ENCODE peak calls at places on chromosomes 5 and 9, in four cellular contexts. A, L, N and E are unnamed samples.

GRCh38 chr9:133122935-133123611 is 2.0 kb upstream of the RALGDS start:
- DNase-seq in N (peak; percentile 61), L (no peak), A (no peak), E (no peak)

GRCh38 chr9:136310273-136311030 is 6.6 kb upstream of the CCDC187 start:
- DNase-seq in A (no peak), L (no peak), N (no peak), E (no peak)

GRCh38 chr9:91503650-91504007 is 80.0 kb upstream of the NFIL3 start:
- DNase-seq in N (no peak), A (no peak), L (no peak), E (peak; percentile 80)

GRCh38 chr9:130414081-130414731 is 30.6 kb upstream of the ASS1 start:
- DNase-seq in N (no peak), L (no peak), A (no peak), E (no peak)

GRCh38 chr9:118017607-118018122 is 313.5 kb downstream of the TLR4 start:
- DNase-seq in L (no peak), N (no peak), A (no peak), E (no peak)

GRCh38 chr9:81546498-81546897 is 142.8 kb downstream of the TLE1 start:
- DNase-seq in A (no peak), N (no peak), L (no peak), E (no peak)

GRCh38 chr5:9419794-9420193 is 126.1 kb downstream of the SEMA5A start:
- DNase-seq in L (no peak), N (no peak), A (no peak), E (no peak)

GRCh38 chr5:120413706-120414105 is 50.4 kb upstream of the PRR16 start:
- DNase-seq in N (no peak), L (no peak), A (no peak), E (no peak)

GRCh38 chr5:55969956-55970355 is 24.8 kb downstream of the IL6ST start:
- DNase-seq in N (no peak), A (no peak), L (no peak), E (no peak)

GRCh38 chr9:100427366-100428263 is 672 bp downstream of the MSANTD3 start:
- DNase-seq in A (no peak), N (peak; percentile 54), L (peak; percentile 82), E (no peak)

GRCh38 chr9:35905912-35906679 is at the start of gene HRCT1:
- DNase-seq in L (peak; percentile 95), N (peak; percentile 91), A (peak; percentile 94), E (no peak)

GRCh38 chr5:6822556-6823343 is 109.5 kb downstream of the TENT4A start:
- DNase-seq in A (no peak), L (no peak), N (no peak), E (peak; percentile 90)

GRCh38 chr9:32886021-32886420 is 102.7 kb downstream of the TMEM215 start:
- DNase-seq in N (no peak), L (no peak), A (no peak), E (no peak)

GRCh38 chr9:84062538-84062937 is 81.9 kb downstream of the RMI1 start:
- DNase-seq in N (no peak), L (no peak), A (no peak), E (no peak)

GRCh38 chr9:115240676-115241075 is 122.7 kb upstream of the TNC start:
- DNase-seq in A (no peak), L (no peak), N (no peak), E (no peak)

GRCh38 chr9:133429216-133429613 is 7.0 kb downstream of the ADAMTS13 start:
- DNase-seq in N (no peak), L (no peak), A (no peak), E (no peak)

GRCh38 chr9:137451976-137452760 is 7.0 kb downstream of the NSMF start:
- DNase-seq in A (no peak), L (peak; percentile 49), N (peak; percentile 23), E (no peak)

GRCh38 chr9:706606-707451 is 134.7 kb upstream of the DMRT1 start:
- DNase-seq in N (peak; percentile 80), L (peak; percentile 91), A (peak; percentile 92), E (no peak)

GRCh38 chr5:135041726-135042125 is 7.7 kb upstream of the PITX1 start:
- DNase-seq in L (no peak), A (no peak), N (no peak), E (no peak)

GRCh38 chr9:69253057-69253456 is 72.0 kb upstream of the ENTREP1 start:
- DNase-seq in A (no peak), N (no peak), L (no peak), E (no peak)

GRCh38 chr9:114386886-114387677 is 700 bp downstream of the AKNA start:
- DNase-seq in A (no peak), N (no peak), L (peak; percentile 85), E (no peak)

GRCh38 chr9:122816163-122816867 is 12.1 kb downstream of the PDCL start:
- DNase-seq in L (no peak), N (peak; percentile 25), A (no peak), E (no peak)

GRCh38 chr9:128619779-128620178 is 36.9 kb downstream of the DYNC2I2 start:
- DNase-seq in A (no peak), N (no peak), L (no peak), E (no peak)

GRCh38 chr5:180818275-180818674 is 15.7 kb upstream of the MGAT1 start:
- DNase-seq in A (no peak), L (peak; percentile 40), N (no peak), E (peak; percentile 79)

GRCh38 chr5:164868761-164869160 is 1363.3 kb downstream of the MAT2B start:
- DNase-seq in L (no peak), N (no peak), A (no peak), E (no peak)

GRCh38 chr9:113963914-113964739 is 88.0 kb downstream of the ZNF618 start:
- DNase-seq in L (peak; percentile 50), N (no peak), A (no peak), E (no peak)

GRCh38 chr9:2228641-2229040 is 213.5 kb downstream of the SMARCA2 start:
- DNase-seq in A (no peak), L (no peak), N (no peak), E (no peak)

GRCh38 chr5:41707853-41708603 is 162.2 kb downstream of the OXCT1 start:
- DNase-seq in A (no peak), N (no peak), L (no peak), E (no peak)

GRCh38 chr5:116872486-116872885 is 297.9 kb upstream of the SEMA6A start:
- DNase-seq in L (no peak), A (no peak), N (no peak), E (no peak)

GRCh38 chr9:33223696-33224095 is 16.3 kb upstream of the SPINK4 start:
- DNase-seq in A (no peak), N (no peak), L (no peak), E (no peak)

GRCh38 chr9:133184971-133185370 is 21.3 kb upstream of the GBGT1 start:
- DNase-seq in N (no peak), L (no peak), A (no peak), E (no peak)

GRCh38 chr9:124707667-124708066 is 63.4 kb downstream of the NR6A1 start:
- DNase-seq in L (no peak), N (no peak), A (no peak), E (no peak)
- H3K27ac ChIP-seq in L (no peak overlapping the region), N (no peak overlapping the region), A (no peak overlapping the region), E (no peak overlapping the region)

GRCh38 chr9:89616411-89616810 is 11.6 kb downstream of the GADD45G start:
- DNase-seq in L (no peak), A (no peak), N (no peak), E (no peak)

GRCh38 chr9:89617978-89618377 is 13.2 kb downstream of the GADD45G start:
- DNase-seq in L (no peak), N (no peak), A (no peak), E (no peak)

GRCh38 chr9:89619739-89620138 is 14.9 kb downstream of the GADD45G start:
- DNase-seq in A (no peak), N (no peak), L (no peak), E (no peak)

GRCh38 chr9:89621031-89621430 is 16.2 kb downstream of the GADD45G start:
- DNase-seq in A (no peak), N (no peak), L (no peak), E (no peak)

DNA sequence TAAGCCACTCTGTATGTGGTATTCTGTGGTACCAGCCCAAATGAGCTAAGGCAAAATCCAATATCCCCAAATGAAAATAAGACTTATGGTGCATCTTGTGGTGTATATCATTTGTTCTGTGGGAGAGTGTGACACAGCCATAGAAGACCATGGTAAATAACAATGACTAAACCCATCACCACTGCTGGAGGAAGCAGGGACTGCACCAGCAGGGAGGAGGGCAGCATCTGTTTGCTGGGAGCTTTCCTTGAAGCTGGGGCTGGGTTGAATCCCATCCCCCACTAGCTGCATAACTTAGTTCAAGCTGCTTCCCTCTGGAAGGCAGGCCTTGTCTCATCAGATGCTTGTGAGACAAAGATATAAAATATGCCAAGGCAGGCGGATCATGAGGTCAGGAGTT is 14.2 kb downstream of the GADD45G start:
- DNase-seq in N (no peak), L (no peak), A (no peak), E (no peak)
- TF ChIP-seq CTCF in N (no peak), L (no peak), A (no peak), E (no peak)

GRCh38 chr9:107316795-107317661 is 33.9 kb downstream of the RAD23B start:
- DNase-seq in N (no peak), L (no peak), A (no peak), E (no peak)
- H3K4me3 ChIP-seq in N (no peak overlapping the region), L (no peak overlapping the region), A (no peak overlapping the region), E (no peak overlapping the region)

GRCh38 chr5:142838845-142839244 is 68.7 kb downstream of the ARHGAP26 start:
- DNase-seq in N (no peak), A (no peak), L (no peak), E (no peak)
- H3K27ac ChIP-seq in N (no peak overlapping the region), A (peak overlapping the region; percentile 79), L (peak overlapping the region; percentile 69), E (peak overlapping the region; percentile 70)

DNA sequence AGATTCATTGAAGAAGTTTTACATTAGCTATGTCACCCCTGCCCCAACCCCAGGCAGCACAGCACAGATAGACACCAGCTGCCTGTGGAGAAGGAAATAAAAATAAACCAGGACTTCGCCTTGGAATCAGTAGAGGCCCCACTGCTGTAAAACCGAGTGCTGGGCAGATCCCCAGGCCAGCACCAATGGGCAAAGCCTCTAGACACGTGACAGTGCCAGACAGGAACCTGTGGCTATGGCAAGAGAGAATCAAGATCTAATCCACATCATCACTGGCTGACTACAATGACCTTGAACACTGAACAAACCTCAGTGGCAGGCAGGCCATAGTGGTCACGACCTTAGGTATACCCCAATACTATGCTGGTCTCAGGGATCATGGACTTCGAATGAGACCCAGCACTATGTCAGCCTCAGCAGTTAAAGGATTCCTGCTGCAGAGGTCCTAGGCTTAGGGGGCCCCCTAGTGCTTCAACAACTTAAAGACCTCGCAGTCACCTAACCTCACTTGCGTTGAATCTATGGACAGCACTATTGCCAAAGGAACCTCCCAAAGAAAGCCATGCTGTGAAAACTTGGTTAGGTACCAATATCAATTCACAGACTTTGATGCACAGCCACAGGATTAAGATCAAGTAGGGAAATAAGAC is 2118.6 kb upstream of the C9orf72 start:
- DNase-seq in L (no peak), A (no peak), N (no peak), E (no peak)
- TF ChIP-seq CTCF in L (no peak), A (no peak), N (no peak), E (no peak)

GRCh38 chr5:148653840-148654781 is at the start of gene HTR4:
- DNase-seq in N (peak; percentile 7), L (no peak), A (no peak), E (no peak)

GRCh38 chr5:148651528-148651927 is 2.8 kb downstream of the HTR4 start:
- DNase-seq in A (no peak), L (no peak), N (no peak), E (no peak)

GRCh38 chr5:148653271-148653839 is 972 bp downstream of the HTR4 start:
- DNase-seq in N (no peak), L (no peak), A (no peak), E (no peak)
- H3K4me3 ChIP-seq in N (no peak overlapping the region), L (no peak overlapping the region), A (peak overlapping the region; percentile 73), E (no peak overlapping the region)